ENCODE peak calls at places on chromosome 4, in eight cellular contexts. M is NCI-H1694 treated with DMSO at 0.1 percent for 48 hours, V is M059J, R is renal cortical epithelial cell, I is mesenchymal stem cell, D is fibroblast of mammary gland, N is endothelial cell, L is hippocampal formation. S is an unnamed sample.

GRCh38 chr4:147570616-147571015 is 46.6 kb upstream of the TMEM184C start:
- DNase-seq in V (no peak), L (no peak), D (peak; percentile 37), R (no peak), N (no peak), M (no peak), I (peak; percentile 55), S (no peak)

GRCh38 chr4:186161138-186161537 is 30.2 kb upstream of the CYP4V2 start:
- DNase-seq in I (no peak), M (no peak), N (no peak), V (no peak), R (no peak), L (no peak), D (no peak), S (no peak)

GRCh38 chr4:122706511-122706910 is 26.0 kb upstream of the BBS12 start:
- DNase-seq in V (no peak), D (no peak), R (no peak), M (no peak), L (no peak), N (no peak), I (no peak), S (no peak)

GRCh38 chr4:132417220-132417619 is 731.9 kb upstream of the PCDH10 start:
- DNase-seq in V (no peak), D (peak; percentile 0), I (no peak), M (no peak), L (no peak), N (no peak), R (no peak), S (no peak)

GRCh38 chr4:172578712-172579111 is 589.9 kb upstream of the GALNT7 start:
- DNase-seq in N (no peak), L (no peak), I (peak; percentile 47), V (no peak), M (no peak), R (peak; percentile 10), D (peak; percentile 2), S (no peak)

GRCh38 chr4:29565256-29565655 is 1154.9 kb upstream of the PCDH7 start:
- DNase-seq in I (no peak), N (no peak), R (no peak), M (no peak), D (no peak), L (no peak), V (peak; percentile 5), S (no peak)

GRCh38 chr4:148154769-148155168 is 287.4 kb downstream of the NR3C2 start:
- DNase-seq in I (no peak), N (no peak), M (no peak), V (no peak), D (no peak), R (no peak), L (no peak), S (no peak)

GRCh38 chr4:5758741-5759140 is 47.7 kb downstream of the EVC start:
- DNase-seq in N (no peak), I (peak; percentile 99), V (peak; percentile 97), M (no peak), D (peak; percentile 99), L (no peak), R (peak; percentile 98), S (no peak)

GRCh38 chr4:159283697-159284492 is 181.0 kb downstream of the RAPGEF2 start:
- DNase-seq in M (no peak), N (no peak), R (peak; percentile 95), V (peak; percentile 77), D (peak; percentile 73), L (no peak), I (peak; percentile 64), S (no peak)

GRCh38 chr4:128322311-128322710 is 34.7 kb upstream of the PGRMC2 start:
- DNase-seq in M (no peak), R (peak; percentile 52), L (no peak), D (no peak), V (peak; percentile 81), N (no peak), I (peak; percentile 24), S (no peak)

GRCh38 chr4:172055498-172055897 is 242.3 kb downstream of the GALNTL6 start:
- DNase-seq in I (no peak), R (no peak), N (no peak), M (no peak), D (no peak), L (no peak), V (no peak), S (no peak)

GRCh38 chr4:21697583-21697982 is 251.0 kb downstream of the KCNIP4 start:
- DNase-seq in I (peak; percentile 52), V (peak; percentile 77), D (peak; percentile 17), L (no peak), M (no peak), R (peak; percentile 73), N (peak; percentile 18), S (no peak)

GRCh38 chr4:156931267-156931666 is 40.3 kb downstream of the PDGFC start:
- DNase-seq in I (peak; percentile 89), R (peak; percentile 91), M (no peak), N (no peak), L (no peak), D (peak; percentile 93), V (peak; percentile 94), S (no peak)

GRCh38 chr4:39686997-39687396 is 10.9 kb upstream of the UBE2K start:
- DNase-seq in I (no peak), M (no peak), N (no peak), D (no peak), R (no peak), L (no peak), V (no peak), S (no peak)

GRCh38 chr4:146190393-146190910 is 14.9 kb downstream of the LSM6 start:
- DNase-seq in V (no peak), N (no peak), D (no peak), L (no peak), I (no peak), M (no peak), R (no peak), S (no peak)